ENCODE peak calls at places on chromosomes 11 and 22, in six cellular contexts. K is CD4-positive, CD25-positive, alpha-beta regulatory T cell; M is endothelial cell of umbilical vein; V is sigmoid colon; B is lung; A is A549. C is an unnamed sample. For H3K4me1, the result is how much of the 10 kb centered on the place peaks cover.

GRCh38 chr11:75022289-75022688 is 33.6 kb downstream of the NEU3 start:
- DNase-seq in B (no peak), M (no peak), A (no peak), V (no peak), K (no peak), C (no peak)

GRCh38 chr11:65791719-65792213 is 4.9 kb downstream of the OVOL1 start:
- DNase-seq in K (no peak), A (no peak), V (no peak), B (no peak), M (no peak), C (no peak)

GRCh38 chr22:35596821-35597220 is 20.3 kb downstream of the MB start:
- DNase-seq in A (no peak), K (no peak), V (peak), B (no peak), M (no peak), C (no peak)

GRCh38 chr11:68810164-68810563 is 31.6 kb downstream of the CPT1A start:
- DNase-seq in B (no peak), K (no peak), M (no peak), A (no peak), V (no peak), C (no peak)

GRCh38 chr22:48359613-48359965 is 1468.1 kb downstream of the BRD1 start:
- DNase-seq in K (no peak), A (no peak), M (no peak), B (no peak), V (no peak), C (no peak)

GRCh38 chr11:49208006-49208721 is at the start of gene FOLH1:
- DNase-seq in B (peak), K (no peak), M (peak), V (peak), A (peak), C (no peak)

GRCh38 chr11:63847363-63847762 is 8.5 kb downstream of the MARK2 start:
- DNase-seq in K (no peak), A (no peak), B (peak), V (no peak), M (no peak), C (no peak)

GRCh38 chr11:22730319-22730718 is 63.9 kb downstream of the GAS2 start:
- DNase-seq in B (no peak), M (peak), K (no peak), A (no peak), V (no peak), C (no peak)

GRCh38 chr11:110453684-110454354 is 24.1 kb downstream of the FDX1 start:
- DNase-seq in V (no peak), K (no peak), B (no peak), A (no peak), M (no peak), C (no peak)

GRCh38 chr11:8717876-8718753 is 35.5 kb downstream of the RPL27A start:
- DNase-seq in B (peak), A (no peak), M (peak), K (no peak), V (peak), C (no peak)

GRCh38 chr11:133619397-133619796 is 87.1 kb upstream of the OPCML start:
- DNase-seq in M (no peak), K (no peak), A (no peak), V (no peak), B (no peak), C (no peak)

GRCh38 chr11:11620966-11621880 is 582 bp downstream of the GALNT18 start:
- DNase-seq in V (peak), A (peak), M (peak), B (peak), K (no peak), C (no peak)

GRCh38 chr11:108617055-108617454 is 23.5 kb upstream of the EXPH5 start:
- DNase-seq in V (no peak), A (no peak), K (no peak), M (no peak), B (no peak), C (no peak)

GRCh38 chr11:125398994-125399638 is 96.9 kb downstream of the FEZ1 start:
- DNase-seq in K (no peak), M (no peak), A (no peak), B (no peak), V (no peak), C (no peak)

GRCh38 chr11:1507381-1508140 is 21.0 kb upstream of the MOB2 start:
- DNase-seq in K (no peak), V (no peak), B (no peak), A (no peak), M (no peak), C (peak)

GRCh38 chr11:27255447-27255828 is 107.6 kb downstream of the CCDC34 start:
- DNase-seq in M (no peak), B (no peak), K (no peak), V (no peak), A (no peak), C (no peak)

GRCh38 chr11:83881428-83881827 is 595.3 kb upstream of the CCDC90B start:
- DNase-seq in K (no peak), B (no peak), A (no peak), V (no peak), M (no peak), C (no peak)

GRCh38 chr22:21755855-21756284 is 20.3 kb upstream of the YPEL1 start:
- DNase-seq in B (no peak), V (no peak), K (no peak), A (no peak), M (peak), C (no peak)

GRCh38 chr11:76639621-76640020 is 30.9 kb downstream of the LRRC32 start:
- DNase-seq in B (no peak), K (no peak), V (peak), A (no peak), M (no peak), C (no peak)

GRCh38 chr11:76638267-76639197 is 32.0 kb downstream of the LRRC32 start:
- DNase-seq in V (peak), M (no peak), B (no peak), K (no peak), A (no peak), C (peak)

GRCh38 chr11:76636826-76637460 is 33.6 kb downstream of the LRRC32 start:
- DNase-seq in V (peak), K (no peak), A (no peak), B (no peak), M (no peak), C (peak)

GRCh38 chr11:76635991-76636520 is 34.5 kb downstream of the LRRC32 start:
- DNase-seq in B (no peak), K (no peak), A (no peak), V (peak), M (no peak), C (peak)

GRCh38 chr11:76637491-76638266 is 32.9 kb downstream of the LRRC32 start:
- DNase-seq in M (peak), B (no peak), V (peak), A (no peak), K (no peak), C (no peak)
- H3K4me1 ChIP-seq in M (under half), B (under half), V (under half), A (under half), K (under half), C (under half)

DNA sequence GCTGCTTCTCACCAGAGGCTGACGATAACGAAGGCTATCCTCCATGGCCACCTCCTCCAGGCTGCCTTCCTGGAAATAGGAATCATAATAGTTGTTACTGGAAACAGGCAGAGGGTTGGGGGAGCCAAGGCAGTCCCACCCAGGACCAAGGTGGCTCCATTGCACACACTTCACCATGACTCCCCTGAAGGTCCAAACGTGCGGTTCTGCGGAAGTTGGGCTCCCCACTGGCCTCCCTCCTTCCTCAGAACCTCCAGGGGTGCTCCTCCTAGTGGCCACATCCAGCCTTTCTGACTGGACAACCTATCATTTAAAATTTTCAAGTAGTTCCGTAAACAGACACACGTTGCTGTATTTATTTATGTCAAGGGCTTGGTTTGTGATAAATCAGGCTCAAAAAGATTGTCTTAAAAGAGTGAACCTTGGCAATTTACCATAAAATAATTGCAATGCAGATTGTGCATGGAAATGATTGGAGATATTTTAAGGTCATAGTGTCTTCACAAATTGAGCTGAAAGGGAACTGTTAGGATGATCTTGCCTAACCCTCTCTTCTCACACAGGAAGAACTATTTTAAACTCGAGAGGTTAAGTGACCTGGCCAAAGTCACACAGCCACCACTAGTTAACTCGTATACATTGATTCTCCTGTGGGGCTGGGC is 1.4 kb upstream of the TCN2 start:
- DNase-seq in A (peak), V (no peak), M (peak), B (peak), K (peak), C (peak)
- H3K4me1 ChIP-seq in A (under half), V (under half), M (under half), B (under half), K (under half), C (under half)

GRCh38 chr11:17574141-17574798 is 27.2 kb downstream of the OTOG start:
- DNase-seq in A (no peak), K (no peak), V (no peak), B (no peak), M (no peak), C (no peak)

GRCh38 chr11:17571431-17572358 is 24.6 kb downstream of the OTOG start:
- DNase-seq in B (no peak), A (no peak), V (no peak), M (no peak), K (no peak), C (no peak)

GRCh38 chr11:17573526-17573925 is 26.5 kb downstream of the OTOG start:
- DNase-seq in A (no peak), B (no peak), K (no peak), V (no peak), M (no peak), C (no peak)

GRCh38 chr11:17572359-17572690 is 25.3 kb downstream of the OTOG start:
- DNase-seq in M (no peak), A (no peak), K (no peak), B (no peak), V (no peak), C (peak)

DNA sequence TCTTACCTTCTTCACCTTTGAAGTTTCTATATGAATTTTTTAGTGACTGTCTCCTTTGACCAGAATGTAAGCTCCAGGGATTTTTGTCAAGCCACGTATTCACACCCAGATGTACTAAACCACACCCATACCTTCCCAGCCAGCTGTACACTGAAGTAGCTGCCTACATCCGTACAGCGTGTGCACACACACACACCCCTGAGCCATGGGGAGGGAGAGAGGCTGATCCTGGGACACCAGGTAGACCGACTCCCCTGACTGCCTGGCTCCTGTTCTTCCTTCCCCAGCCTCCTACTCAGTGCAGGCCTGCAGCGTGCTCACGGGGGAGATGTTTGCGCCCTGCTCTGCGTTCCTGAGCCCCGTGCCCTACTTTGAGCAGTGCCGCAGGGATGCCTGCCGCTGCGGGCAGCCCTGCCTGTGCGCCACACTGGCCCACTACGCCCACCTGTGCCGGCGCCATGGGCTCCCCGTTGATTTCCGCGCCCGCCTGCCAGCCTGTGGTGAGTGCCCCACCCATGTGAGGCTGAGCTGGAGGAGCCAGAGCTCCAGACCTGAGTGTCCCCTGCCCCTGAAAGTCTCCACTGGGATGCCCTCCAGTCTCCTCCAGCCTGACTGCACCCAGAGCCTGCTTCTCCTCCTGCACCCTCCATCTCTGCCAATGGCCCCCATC is 25.9 kb downstream of the OTOG start:
- DNase-seq in M (no peak), A (no peak), V (no peak), K (no peak), B (no peak), C (peak)
- H3K4me1 ChIP-seq in M (under half), A (under half), V (under half), K (under half), B (under half), C (under half)

GRCh38 chr11:102428696-102429095 is 23.9 kb downstream of the TMEM123 start:
- DNase-seq in B (no peak), V (no peak), A (no peak), M (no peak), K (no peak), C (no peak)

GRCh38 chr11:102431404-102431803 is 21.2 kb downstream of the TMEM123 start:
- DNase-seq in M (no peak), K (no peak), V (no peak), A (no peak), B (no peak), C (no peak)

GRCh38 chr11:102429691-102430090 is 22.9 kb downstream of the TMEM123 start:
- DNase-seq in B (no peak), A (no peak), K (no peak), V (no peak), M (no peak), C (no peak)

GRCh38 chr11:102427068-102427467 is 25.5 kb downstream of the TMEM123 start:
- DNase-seq in K (no peak), M (no peak), A (no peak), V (no peak), B (no peak), C (no peak)

GRCh38 chr11:102430158-102430836 is 22.3 kb downstream of the TMEM123 start:
- DNase-seq in V (no peak), K (no peak), B (no peak), M (no peak), A (no peak), C (no peak)
- H3K4me1 ChIP-seq in V (under half), K (under half), B (under half), M (under half), A (under half), C (under half)

GRCh38 chr22:30192427-30192826 is 54.1 kb downstream of the LIF start:
- DNase-seq in V (no peak), M (peak), K (no peak), B (no peak), A (no peak), C (no peak)

GRCh38 chr22:30193031-30193794 is 53.3 kb downstream of the LIF start:
- DNase-seq in K (no peak), B (no peak), A (no peak), M (no peak), V (no peak), C (no peak)

GRCh38 chr22:30190619-30191018 is 55.9 kb downstream of the LIF start:
- DNase-seq in M (no peak), K (no peak), V (no peak), B (no peak), A (no peak), C (no peak)

GRCh38 chr22:30188911-30189310 is 57.6 kb downstream of the LIF start:
- DNase-seq in A (no peak), M (no peak), K (no peak), B (no peak), V (no peak), C (no peak)

GRCh38 chr22:30191049-30191701 is 55.4 kb downstream of the LIF start:
- DNase-seq in B (no peak), K (no peak), M (no peak), V (no peak), A (no peak), C (no peak)
- H3K4me1 ChIP-seq in B (under half), K (half or more), M (under half), V (under half), A (half or more), C (under half)

GRCh38 chr11:30568933-30569332 is 17.2 kb downstream of the MPPED2 start:
- DNase-seq in A (no peak), K (no peak), M (no peak), B (no peak), V (no peak), C (no peak)
- H3K4me1 ChIP-seq in A (under half), K (under half), M (under half), B (under half), V (under half), C (under half)

GRCh38 chr11:45856044-45856468 is 8.8 kb downstream of the CRY2 start:
- DNase-seq in V (peak), B (no peak), A (no peak), M (no peak), K (no peak), C (peak)
- H3K4me1 ChIP-seq in V (half or more), B (under half), A (under half), M (under half), K (under half), C (under half)

DNA sequence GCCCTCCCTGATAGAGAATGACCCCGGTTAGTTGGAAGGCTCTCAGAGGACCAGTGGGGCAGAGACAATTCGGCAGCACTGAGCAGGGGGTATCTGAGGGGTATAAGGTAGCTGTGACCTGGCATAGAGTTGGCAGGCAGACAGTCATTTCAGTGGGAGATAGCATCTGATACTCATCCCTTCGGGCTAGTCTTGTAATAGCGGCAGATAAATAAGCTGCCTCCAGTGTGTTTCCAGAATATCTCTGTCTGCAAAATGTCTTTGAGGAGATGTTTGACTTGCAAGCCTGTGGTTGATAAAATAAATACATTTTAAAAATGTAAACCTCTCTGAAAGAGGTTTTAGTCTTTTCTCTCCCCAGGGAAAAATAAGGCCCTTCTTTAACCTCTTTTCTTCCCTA is 54.2 kb downstream of the TEAD1 start:
- DNase-seq in V (no peak), K (no peak), A (no peak), B (no peak), M (no peak), C (no peak)
- H3K4me1 ChIP-seq in V (half or more), K (under half), A (half or more), B (half or more), M (under half), C (under half)

GRCh38 chr11:102471474-102471873 is 18.9 kb upstream of the TMEM123 start:
- DNase-seq in K (no peak), A (no peak), M (no peak), B (no peak), V (no peak), C (no peak)
- H3K4me1 ChIP-seq in K (under half), A (under half), M (under half), B (under half), V (under half), C (under half)

C was measured in ascending aorta.